ENCODE peak calls at places on chromosomes 12 and 14, in nine cellular contexts. One of them, this sample, is unnamed. For H3K4me1, the result is how much of the 10 kb centered on the place peaks cover.

GRCh38 chr12:76274699-76275098 is 73.5 kb downstream of the BBS10 start:
- DNase-seq in pancreas: no peak
- DNase-seq in foreskin keratinocyte: no peak
- DNase-seq in hepatocyte: no peak
- DNase-seq in iPS DF 6.9: no peak
- DNase-seq in ovary: no peak
- DNase-seq in cardiac muscle cell: no peak
- DNase-seq in CD8-positive, alpha-beta T cell: no peak
- DNase-seq in astrocyte: peak
- DNase-seq in this sample: no peak

GRCh38 chr14:100616854-100617714 is 29.9 kb upstream of the BEGAIN start:
- DNase-seq in pancreas: no peak
- DNase-seq in foreskin keratinocyte: no peak
- DNase-seq in hepatocyte: no peak
- DNase-seq in iPS DF 6.9: no peak
- DNase-seq in ovary: peak
- DNase-seq in cardiac muscle cell: no peak
- DNase-seq in CD8-positive, alpha-beta T cell: no peak
- DNase-seq in astrocyte: no peak
- DNase-seq in this sample: no peak

GRCh38 chr14:103014466-103015319 is 42.7 kb downstream of the CDC42BPB start:
- DNase-seq in pancreas: no peak
- DNase-seq in foreskin keratinocyte: peak
- DNase-seq in hepatocyte: no peak
- DNase-seq in iPS DF 6.9: no peak
- DNase-seq in ovary: no peak
- DNase-seq in cardiac muscle cell: no peak
- DNase-seq in CD8-positive, alpha-beta T cell: no peak
- DNase-seq in astrocyte: peak
- DNase-seq in this sample: no peak

GRCh38 chr14:34254596-34254995 is 207.4 kb downstream of the SPTSSA start:
- DNase-seq in pancreas: no peak
- DNase-seq in foreskin keratinocyte: peak
- DNase-seq in hepatocyte: no peak
- DNase-seq in iPS DF 6.9: no peak
- DNase-seq in ovary: no peak
- DNase-seq in cardiac muscle cell: peak
- DNase-seq in CD8-positive, alpha-beta T cell: no peak
- DNase-seq in astrocyte: no peak
- DNase-seq in this sample: no peak

GRCh38 chr12:26658991-26659390 is 174.0 kb downstream of the ITPR2 start:
- DNase-seq in pancreas: no peak
- DNase-seq in foreskin keratinocyte: no peak
- DNase-seq in hepatocyte: no peak
- DNase-seq in iPS DF 6.9: no peak
- DNase-seq in ovary: no peak
- DNase-seq in cardiac muscle cell: no peak
- DNase-seq in CD8-positive, alpha-beta T cell: no peak
- DNase-seq in astrocyte: peak
- DNase-seq in this sample: no peak

GRCh38 chr12:80580254-80580653 is 127.2 kb upstream of the MYF6 start:
- DNase-seq in pancreas: no peak
- DNase-seq in foreskin keratinocyte: peak
- DNase-seq in hepatocyte: no peak
- DNase-seq in iPS DF 6.9: no peak
- DNase-seq in ovary: no peak
- DNase-seq in cardiac muscle cell: no peak
- DNase-seq in CD8-positive, alpha-beta T cell: no peak
- DNase-seq in astrocyte: peak
- DNase-seq in this sample: peak

GRCh38 chr12:122293081-122293480 is 26.8 kb upstream of the VPS33A start:
- DNase-seq in pancreas: no peak
- DNase-seq in foreskin keratinocyte: no peak
- DNase-seq in hepatocyte: no peak
- DNase-seq in iPS DF 6.9: no peak
- DNase-seq in ovary: no peak
- DNase-seq in cardiac muscle cell: no peak
- DNase-seq in CD8-positive, alpha-beta T cell: no peak
- DNase-seq in astrocyte: no peak
- DNase-seq in this sample: no peak

GRCh38 chr14:98408024-98408555 is 863.9 kb downstream of the BCL11B start:
- DNase-seq in pancreas: no peak
- DNase-seq in foreskin keratinocyte: no peak
- DNase-seq in hepatocyte: no peak
- DNase-seq in iPS DF 6.9: no peak
- DNase-seq in ovary: no peak
- DNase-seq in cardiac muscle cell: no peak
- DNase-seq in CD8-positive, alpha-beta T cell: no peak
- DNase-seq in astrocyte: no peak
- DNase-seq in this sample: no peak

GRCh38 chr12:109652233-109652772 is 61.3 kb upstream of the FAM222A start:
- DNase-seq in pancreas: no peak
- DNase-seq in foreskin keratinocyte: no peak
- DNase-seq in hepatocyte: no peak
- DNase-seq in iPS DF 6.9: no peak
- DNase-seq in ovary: no peak
- DNase-seq in cardiac muscle cell: no peak
- DNase-seq in CD8-positive, alpha-beta T cell: no peak
- DNase-seq in astrocyte: no peak
- DNase-seq in this sample: no peak

GRCh38 chr14:68373124-68373646 is 419.7 kb downstream of the ZFP36L1 start:
- DNase-seq in pancreas: no peak
- DNase-seq in foreskin keratinocyte: no peak
- DNase-seq in hepatocyte: no peak
- DNase-seq in iPS DF 6.9: no peak
- DNase-seq in ovary: no peak
- DNase-seq in cardiac muscle cell: no peak
- DNase-seq in CD8-positive, alpha-beta T cell: no peak
- DNase-seq in astrocyte: no peak
- DNase-seq in this sample: no peak

GRCh38 chr14:35121026-35121886 is 534 bp downstream of the PPP2R3C start:
- DNase-seq in pancreas: no peak
- DNase-seq in foreskin keratinocyte: no peak
- DNase-seq in hepatocyte: peak
- DNase-seq in iPS DF 6.9: no peak
- DNase-seq in ovary: no peak
- DNase-seq in cardiac muscle cell: no peak
- DNase-seq in CD8-positive, alpha-beta T cell: no peak
- DNase-seq in astrocyte: no peak
- DNase-seq in this sample: peak

GRCh38 chr12:22626429-22626828 is 1.5 kb downstream of the ETNK1 start:
- DNase-seq in pancreas: no peak
- DNase-seq in foreskin keratinocyte: peak
- DNase-seq in hepatocyte: peak
- DNase-seq in iPS DF 6.9: no peak
- DNase-seq in ovary: no peak
- DNase-seq in cardiac muscle cell: no peak
- DNase-seq in CD8-positive, alpha-beta T cell: no peak
- DNase-seq in astrocyte: peak
- DNase-seq in this sample: no peak

GRCh38 chr12:54641089-54641488 is 6.4 kb upstream of the LACRT start:
- DNase-seq in pancreas: no peak
- DNase-seq in foreskin keratinocyte: no peak
- DNase-seq in hepatocyte: no peak
- DNase-seq in iPS DF 6.9: no peak
- DNase-seq in ovary: no peak
- DNase-seq in cardiac muscle cell: no peak
- DNase-seq in CD8-positive, alpha-beta T cell: no peak
- DNase-seq in astrocyte: no peak
- DNase-seq in this sample: no peak

GRCh38 chr14:95314609-95315008 is 5.1 kb downstream of the CLMN start:
- DNase-seq in pancreas: no peak
- DNase-seq in foreskin keratinocyte: peak
- DNase-seq in hepatocyte: peak
- DNase-seq in iPS DF 6.9: no peak
- DNase-seq in ovary: no peak
- DNase-seq in cardiac muscle cell: no peak
- DNase-seq in CD8-positive, alpha-beta T cell: no peak
- DNase-seq in astrocyte: no peak
- DNase-seq in this sample: no peak

GRCh38 chr14:99287269-99287942 is 15.4 kb upstream of the BCL11B start:
- DNase-seq in pancreas: no peak
- DNase-seq in foreskin keratinocyte: no peak
- DNase-seq in hepatocyte: no peak
- DNase-seq in iPS DF 6.9: no peak
- DNase-seq in ovary: no peak
- DNase-seq in cardiac muscle cell: no peak
- DNase-seq in CD8-positive, alpha-beta T cell: peak
- DNase-seq in astrocyte: peak
- DNase-seq in this sample: no peak

DNA sequence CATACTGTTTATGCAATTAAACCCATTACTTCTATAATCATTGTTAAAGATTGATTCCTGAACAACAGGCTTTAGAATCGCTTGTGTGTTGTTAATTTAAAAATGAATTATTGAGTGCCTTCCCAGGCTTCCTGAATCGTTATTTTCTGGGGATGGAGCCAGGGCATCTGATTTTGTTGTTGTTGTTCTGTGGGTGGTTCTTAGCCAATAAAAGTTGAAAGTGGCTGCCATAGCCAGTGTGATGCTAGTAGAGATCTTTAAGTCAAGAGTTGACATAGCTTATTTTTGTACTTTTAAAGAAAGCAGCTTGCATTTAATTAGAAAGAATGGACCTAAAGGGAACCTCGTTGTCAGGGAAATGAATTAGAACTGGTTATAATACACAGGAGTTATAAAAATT is 6.4 kb downstream of the GOLGA5 start:
- DNase-seq in pancreas: no peak
- DNase-seq in foreskin keratinocyte: no peak
- DNase-seq in hepatocyte: no peak
- DNase-seq in iPS DF 6.9: no peak
- DNase-seq in ovary: no peak
- DNase-seq in cardiac muscle cell: no peak
- DNase-seq in CD8-positive, alpha-beta T cell: no peak
- DNase-seq in astrocyte: no peak
- DNase-seq in this sample: no peak
- H3K4me1 ChIP-seq in pancreas: under half
- H3K4me1 ChIP-seq in foreskin keratinocyte: under half
- H3K4me1 ChIP-seq in hepatocyte: under half
- H3K4me1 ChIP-seq in iPS DF 6.9: under half
- H3K4me1 ChIP-seq in ovary: under half
- H3K4me1 ChIP-seq in cardiac muscle cell: under half
- H3K4me1 ChIP-seq in CD8-positive, alpha-beta T cell: under half
- H3K4me1 ChIP-seq in astrocyte: under half
- H3K4me1 ChIP-seq in this sample: under half

DNA sequence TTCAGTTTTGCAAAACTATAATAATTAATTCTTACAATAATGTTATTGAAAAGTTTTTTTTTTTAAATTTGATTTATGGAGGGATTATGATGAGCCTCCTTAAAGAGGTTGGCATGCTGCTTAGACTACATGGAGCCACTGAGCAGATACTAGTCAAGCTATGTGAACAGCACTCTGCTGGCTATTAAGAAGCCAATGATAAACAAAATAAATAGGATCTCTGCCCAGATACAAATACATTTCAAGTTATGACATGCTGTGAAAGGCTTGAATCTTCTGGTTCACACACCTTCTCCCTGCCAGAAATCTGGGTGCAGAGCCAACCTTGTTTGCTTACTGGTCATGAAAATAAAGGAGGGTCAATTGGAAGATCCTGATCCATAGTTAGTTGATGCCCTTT is 107.4 kb upstream of the NAV3 start:
- DNase-seq in pancreas: no peak
- DNase-seq in foreskin keratinocyte: peak
- DNase-seq in hepatocyte: no peak
- DNase-seq in iPS DF 6.9: no peak
- DNase-seq in ovary: no peak
- DNase-seq in cardiac muscle cell: no peak
- DNase-seq in CD8-positive, alpha-beta T cell: no peak
- DNase-seq in astrocyte: no peak
- DNase-seq in this sample: no peak
- H3K27ac ChIP-seq in pancreas: no peak
- H3K27ac ChIP-seq in foreskin keratinocyte: no peak
- H3K27ac ChIP-seq in hepatocyte: no peak
- H3K27ac ChIP-seq in iPS DF 6.9: no peak
- H3K27ac ChIP-seq in ovary: no peak
- H3K27ac ChIP-seq in cardiac muscle cell: no peak
- H3K27ac ChIP-seq in CD8-positive, alpha-beta T cell: no peak
- H3K27ac ChIP-seq in astrocyte: no peak
- H3K27ac ChIP-seq in this sample: no peak

GRCh38 chr14:69643430-69644200 is 32.2 kb downstream of the SUSD6 start:
- DNase-seq in pancreas: peak
- DNase-seq in foreskin keratinocyte: peak
- DNase-seq in hepatocyte: peak
- DNase-seq in iPS DF 6.9: no peak
- DNase-seq in ovary: peak
- DNase-seq in cardiac muscle cell: no peak
- DNase-seq in CD8-positive, alpha-beta T cell: peak
- DNase-seq in astrocyte: peak
- DNase-seq in this sample: peak

GRCh38 chr14:69636718-69637480 is 25.5 kb downstream of the SUSD6 start:
- DNase-seq in pancreas: no peak
- DNase-seq in foreskin keratinocyte: no peak
- DNase-seq in hepatocyte: no peak
- DNase-seq in iPS DF 6.9: no peak
- DNase-seq in ovary: no peak
- DNase-seq in cardiac muscle cell: no peak
- DNase-seq in CD8-positive, alpha-beta T cell: no peak
- DNase-seq in astrocyte: no peak
- DNase-seq in this sample: no peak

GRCh38 chr14:69644814-69645213 is 33.4 kb downstream of the SUSD6 start:
- DNase-seq in pancreas: no peak
- DNase-seq in foreskin keratinocyte: no peak
- DNase-seq in hepatocyte: no peak
- DNase-seq in iPS DF 6.9: no peak
- DNase-seq in ovary: no peak
- DNase-seq in cardiac muscle cell: no peak
- DNase-seq in CD8-positive, alpha-beta T cell: no peak
- DNase-seq in astrocyte: no peak
- DNase-seq in this sample: no peak

GRCh38 chr14:69637503-69638030 is 26.2 kb downstream of the SUSD6 start:
- DNase-seq in pancreas: no peak
- DNase-seq in foreskin keratinocyte: no peak
- DNase-seq in hepatocyte: peak
- DNase-seq in iPS DF 6.9: no peak
- DNase-seq in ovary: no peak
- DNase-seq in cardiac muscle cell: peak
- DNase-seq in CD8-positive, alpha-beta T cell: no peak
- DNase-seq in astrocyte: no peak
- DNase-seq in this sample: no peak

GRCh38 chr14:69640931-69641330 is 29.5 kb downstream of the SUSD6 start:
- DNase-seq in pancreas: no peak
- DNase-seq in foreskin keratinocyte: no peak
- DNase-seq in hepatocyte: no peak
- DNase-seq in iPS DF 6.9: no peak
- DNase-seq in ovary: no peak
- DNase-seq in cardiac muscle cell: no peak
- DNase-seq in CD8-positive, alpha-beta T cell: no peak
- DNase-seq in astrocyte: no peak
- DNase-seq in this sample: no peak
- H3K4me1 ChIP-seq in pancreas: half or more
- H3K4me1 ChIP-seq in foreskin keratinocyte: under half
- H3K4me1 ChIP-seq in hepatocyte: under half
- H3K4me1 ChIP-seq in iPS DF 6.9: under half
- H3K4me1 ChIP-seq in ovary: under half
- H3K4me1 ChIP-seq in cardiac muscle cell: under half
- H3K4me1 ChIP-seq in CD8-positive, alpha-beta T cell: under half
- H3K4me1 ChIP-seq in astrocyte: under half
- H3K4me1 ChIP-seq in this sample: under half

GRCh38 chr12:101963703-101964102 is 86.3 kb downstream of the DRAM1 start:
- DNase-seq in pancreas: peak
- DNase-seq in foreskin keratinocyte: no peak
- DNase-seq in hepatocyte: no peak
- DNase-seq in iPS DF 6.9: no peak
- DNase-seq in ovary: no peak
- DNase-seq in cardiac muscle cell: no peak
- DNase-seq in CD8-positive, alpha-beta T cell: no peak
- DNase-seq in astrocyte: no peak
- DNase-seq in this sample: peak
- H3K27ac ChIP-seq in pancreas: no peak
- H3K27ac ChIP-seq in foreskin keratinocyte: no peak
- H3K27ac ChIP-seq in hepatocyte: no peak
- H3K27ac ChIP-seq in iPS DF 6.9: no peak
- H3K27ac ChIP-seq in ovary: no peak
- H3K27ac ChIP-seq in cardiac muscle cell: no peak
- H3K27ac ChIP-seq in CD8-positive, alpha-beta T cell: no peak
- H3K27ac ChIP-seq in astrocyte: no peak
- H3K27ac ChIP-seq in this sample: no peak